ENCODE peak calls at places on chromosomes 3 and 15, in eight cellular contexts. O is transverse colon; W is ELR; C is thoracic aorta; F is stimulated activated CD4-positive, alpha-beta T cell treated with anti-CD3 and anti-CD28 coated beads, Interleukin-4, amount 100 ng/mL, for 1 hour; L is effector CD4-positive, alpha-beta T cell; G is cardiac fibroblast; D is cardiac muscle cell. Z is an unnamed sample.

GRCh38 chr15:101121511-101122090 is 130.2 kb downstream of the CHSY1 start:
- DNase-seq in G (peak), W (peak), L (no peak), D (peak), C (peak), O (peak), F (peak), Z (no peak)

GRCh38 chr3:142180761-142181362 is 31.5 kb upstream of the TFDP2 start:
- DNase-seq in L (no peak), C (no peak), O (peak), W (peak), D (peak), F (peak), G (peak), Z (peak)

GRCh38 chr15:71651750-71652186 is 158.6 kb upstream of the NR2E3 start:
- DNase-seq in D (peak), L (no peak), C (peak), G (peak), W (peak), F (no peak), O (peak), Z (peak)

GRCh38 chr3:39448506-39449233 is 18.8 kb upstream of the MOBP start:
- DNase-seq in O (peak), W (no peak), F (no peak), G (no peak), D (no peak), L (no peak), C (no peak), Z (no peak)

GRCh38 chr3:55367396-55367795 is 119.7 kb downstream of the WNT5A start:
- DNase-seq in L (no peak), D (no peak), W (no peak), O (no peak), C (no peak), F (no peak), G (no peak), Z (no peak)

GRCh38 chr3:189937302-189938255 is 183.1 kb downstream of the P3H2 start:
- DNase-seq in C (no peak), F (no peak), D (peak), L (no peak), G (peak), W (peak), O (no peak), Z (peak)

GRCh38 chr15:101654191-101654590 is 2.0 kb upstream of the TM2D3 start:
- DNase-seq in W (no peak), O (no peak), D (no peak), C (no peak), G (no peak), L (no peak), F (no peak), Z (no peak)

GRCh38 chr3:189710620-189711388 is 79.6 kb downstream of the TP63 start:
- DNase-seq in D (peak), L (no peak), O (peak), C (no peak), G (peak), W (peak), F (no peak), Z (peak)

GRCh38 chr3:194133661-194134230 is 2.2 kb upstream of the HES1 start:
- DNase-seq in O (peak), C (peak), G (peak), L (no peak), F (peak), W (peak), D (peak), Z (no peak)

Z was measured in fibroblast of the conjunctiva.